ENCODE peak calls at places on chromosomes 12 and 14, in four cellular contexts. B, A, W and G are unnamed samples.

GRCh38 chr12:85805654-85806053 is 30.6 kb downstream of the RASSF9 start:
- DNase-seq in B (no peak), A (no peak), W (no peak), G (no peak)

GRCh38 chr14:79021756-79022155 is 851.6 kb downstream of the NRXN3 start:
- DNase-seq in B (no peak), A (no peak), W (no peak), G (no peak)

GRCh38 chr12:108955225-108955835 is 65.5 kb downstream of the SVOP start:
- DNase-seq in B (no peak), A (no peak), W (no peak), G (peak; percentile 54)

GRCh38 chr14:71228711-71229110 is 321.5 kb downstream of the PCNX1 start:
- DNase-seq in B (no peak), A (no peak), W (no peak), G (no peak)

GRCh38 chr14:35155962-35156361 is 33.6 kb downstream of the PRORP start:
- DNase-seq in B (no peak), A (no peak), W (no peak), G (no peak)

GRCh38 chr14:73736842-73737241 is 22.7 kb upstream of the PNMA1 start:
- DNase-seq in B (no peak), A (no peak), W (no peak), G (no peak)

GRCh38 chr12:71935594-71935993 is 3.1 kb upstream of the TPH2 start:
- DNase-seq in B (no peak), A (peak; percentile 38), W (no peak), G (no peak)

GRCh38 chr14:45679852-45680251 is 426.9 kb upstream of the MIS18BP1 start:
- DNase-seq in B (no peak), A (no peak), W (no peak), G (no peak)

GRCh38 chr12:68958337-68958736 is 25.4 kb upstream of the CPM start:
- DNase-seq in B (no peak), A (peak; percentile 48), W (no peak), G (no peak)

GRCh38 chr12:99605-100004 is 33.0 kb downstream of the IQSEC3 start:
- DNase-seq in B (no peak), A (no peak), W (no peak), G (no peak)

GRCh38 chr14:53714495-53715389 is 241.9 kb downstream of the BMP4 start:
- DNase-seq in B (no peak), A (no peak), W (no peak), G (no peak)

GRCh38 chr12:92029902-92030586 is 115.6 kb downstream of the BTG1 start:
- DNase-seq in B (no peak), A (no peak), W (no peak), G (no peak)

GRCh38 chr14:68216072-68216471 is 396.5 kb downstream of the RAD51B start:
- DNase-seq in B (no peak), A (no peak), W (no peak), G (no peak)

GRCh38 chr12:72901685-72902084 is 629.5 kb downstream of the TRHDE start:
- DNase-seq in B (no peak), A (no peak), W (no peak), G (no peak)

GRCh38 chr14:102046337-102047278 is 40.2 kb downstream of the HSP90AA1 start:
- DNase-seq in B (peak; percentile 62), A (no peak), W (peak; percentile 92), G (peak; percentile 93)

GRCh38 chr12:109432431-109432830 is 44.7 kb downstream of the KCTD10 start:
- DNase-seq in B (no peak), A (no peak), W (no peak), G (no peak)

GRCh38 chr14:26380616-26381015 is 217.2 kb downstream of the NOVA1 start:
- DNase-seq in B (no peak), A (no peak), W (no peak), G (no peak)

GRCh38 chr12:1852076-1852475 is 31.7 kb downstream of the LRTM2 start:
- DNase-seq in B (no peak), A (no peak), W (no peak), G (no peak)

GRCh38 chr14:53180272-53181221 is 27.4 kb upstream of the DDHD1 start:
- DNase-seq in B (no peak), A (peak; percentile 78), W (no peak), G (no peak)

GRCh38 chr14:68807148-68807600 is 14.3 kb upstream of the ZFP36L1 start:
- DNase-seq in B (peak; percentile 83), A (no peak), W (no peak), G (peak; percentile 64)

GRCh38 chr12:49930515-49931288 is 19.8 kb upstream of the AQP2 start:
- DNase-seq in B (no peak), A (no peak), W (no peak), G (no peak)

GRCh38 chr12:26276709-26277108 is 81.3 kb downstream of the SSPN start:
- DNase-seq in B (no peak), A (no peak), W (no peak), G (no peak)

GRCh38 chr12:21413369-21414277 is 23.8 kb upstream of the PYROXD1 start:
- DNase-seq in B (no peak), A (no peak), W (no peak), G (no peak)

GRCh38 chr14:51609251-51609986 is 42.3 kb upstream of the FRMD6 start:
- DNase-seq in B (no peak), A (no peak), W (no peak), G (no peak)

GRCh38 chr14:48333221-48333910 is 658.0 kb upstream of the MDGA2 start:
- DNase-seq in B (no peak), A (no peak), W (no peak), G (no peak)

GRCh38 chr12:42473130-42473529 is 116.4 kb downstream of the PRICKLE1 start:
- DNase-seq in B (no peak), A (no peak), W (no peak), G (no peak)

GRCh38 chr12:104132351-104132956 is 5.6 kb downstream of the NFYB start:
- DNase-seq in B (no peak), A (no peak), W (no peak), G (no peak)

GRCh38 chr14:31340297-31341063 is 79.9 kb downstream of the HEATR5A start:
- DNase-seq in B (no peak), A (no peak), W (no peak), G (no peak)

GRCh38 chr12:29149691-29150382 is 759 bp downstream of the FAR2 start:
- DNase-seq in B (no peak), A (no peak), W (no peak), G (no peak)

GRCh38 chr12:132046561-132046960 is 96.8 kb downstream of the EP400 start:
- DNase-seq in B (no peak), A (no peak), W (no peak), G (no peak)

GRCh38 chr12:38736821-38737220 is 168.6 kb downstream of the CPNE8 start:
- DNase-seq in B (no peak), A (no peak), W (no peak), G (no peak)

GRCh38 chr12:68428724-68429580 is 96.8 kb upstream of the MDM1 start:
- DNase-seq in B (no peak), A (no peak), W (no peak), G (no peak)

GRCh38 chr14:45070215-45070614 is 13.7 kb upstream of the PRPF39 start:
- DNase-seq in B (no peak), A (no peak), W (no peak), G (no peak)

GRCh38 chr12:42696424-42697149 is 107.0 kb upstream of the PRICKLE1 start:
- DNase-seq in B (peak; percentile 73), A (no peak), W (peak; percentile 54), G (peak; percentile 61)

GRCh38 chr14:69701269-69701668 is 65.7 kb upstream of the SRSF5 start:
- DNase-seq in B (no peak), A (no peak), W (no peak), G (no peak)

GRCh38 chr14:77014734-77015133 is 13.8 kb downstream of the IRF2BPL start:
- DNase-seq in B (no peak), A (no peak), W (no peak), G (no peak)

GRCh38 chr14:44463386-44464004 is 43.6 kb downstream of the FSCB start:
- DNase-seq in B (no peak), A (no peak), W (no peak), G (no peak)

GRCh38 chr14:92923744-92924103 is 774 bp downstream of the CHGA start:
- DNase-seq in B (no peak), A (no peak), W (no peak), G (no peak)

GRCh38 chr14:77024171-77024627 is 4.3 kb downstream of the IRF2BPL start:
- DNase-seq in B (peak; percentile 43), A (no peak), W (no peak), G (peak; percentile 53)

GRCh38 chr12:6887460-6887859 is 14.4 kb upstream of the SPSB2 start:
- DNase-seq in B (no peak), A (no peak), W (no peak), G (no peak)

GRCh38 chr12:6888360-6888759 is 15.3 kb upstream of the SPSB2 start:
- DNase-seq in B (no peak), A (no peak), W (no peak), G (no peak)

GRCh38 chr12:6891637-6892036 is 13.0 kb upstream of the LRRC23 start:
- DNase-seq in B (no peak), A (no peak), W (no peak), G (no peak)

GRCh38 chr12:6896846-6897435 is 7.7 kb upstream of the LRRC23 start:
- DNase-seq in B (no peak), A (no peak), W (no peak), G (no peak)

GRCh38 chr12:6890789-6891624 is 13.6 kb upstream of the LRRC23 start:
- DNase-seq in B (peak; percentile 98), A (peak; percentile 86), W (peak; percentile 98), G (peak; percentile 98)
- TF ChIP-seq POLR2A in B (peak; percentile 73), A (peak; percentile 72), W (peak; percentile 43), G (peak; percentile 61)

DNA sequence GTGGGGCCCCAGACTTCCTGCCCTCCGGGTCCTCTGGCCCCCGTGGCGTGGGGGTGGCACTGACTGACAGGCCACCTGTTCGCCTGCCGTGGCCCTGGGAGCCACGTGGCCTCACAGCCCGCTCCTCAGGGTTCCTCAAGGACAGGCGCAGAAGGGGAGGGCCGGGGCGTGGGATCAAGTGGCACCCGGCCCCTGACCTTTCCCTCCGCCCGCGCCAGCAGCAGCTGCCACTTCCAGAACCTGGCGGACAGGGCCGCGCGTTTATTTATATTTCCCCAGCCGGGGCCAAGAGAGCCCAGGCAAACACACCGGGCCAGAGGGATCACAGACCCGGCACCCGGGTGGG is 92.6 kb downstream of the RFLNA start:
- DNase-seq in B (no peak), A (no peak), W (no peak), G (no peak)
- H3K36me3 ChIP-seq in B (no peaks in the 10 kb centered on the region), A (peaks cover 31% of the 10 kb centered on the region), W (no peaks in the 10 kb centered on the region), G (no peaks in the 10 kb centered on the region)

GRCh38 chr12:6206327-6206726 is 6.1 kb downstream of the CD9 start:
- DNase-seq in B (no peak), A (no peak), W (no peak), G (no peak)

GRCh38 chr12:6204533-6205143 is 4.4 kb downstream of the CD9 start:
- DNase-seq in B (no peak), A (no peak), W (no peak), G (no peak)

GRCh38 chr12:6205144-6205539 is 4.9 kb downstream of the CD9 start:
- DNase-seq in B (peak; percentile 70), A (no peak), W (no peak), G (no peak)

GRCh38 chr12:6207254-6207942 is 7.2 kb downstream of the CD9 start:
- DNase-seq in B (no peak), A (no peak), W (no peak), G (no peak)

GRCh38 chr12:6205761-6206160 is 5.6 kb downstream of the CD9 start:
- DNase-seq in B (no peak), A (no peak), W (no peak), G (no peak)
- H3K4me1 ChIP-seq in B (peaks cover 2% of the 10 kb centered on the region), A (no peaks in the 10 kb centered on the region), W (no peaks in the 10 kb centered on the region), G (peaks cover 21% of the 10 kb centered on the region)

GRCh38 chr14:63666326-63666725 is 24.7 kb upstream of the WDR89 start:
- DNase-seq in B (no peak), A (no peak), W (no peak), G (no peak)
- TF ChIP-seq POLR2A in B (no peak), A (no peak), W (no peak), G (no peak)